ENCODE peak calls at places on chromosomes 13 and 19, in five cellular contexts. K is WTC11, R is HepG2, W is GM12878, U is A549. O is an unnamed sample.

GRCh38 chr19:401836-402535 is 7.0 kb downstream of the C2CD4C start:
- DNase-seq in R (no peak), U (no peak), W (no peak), K (no peak), O (no peak)

GRCh38 chr13:105937451-105937850 is 598.0 kb downstream of the EFNB2 start:
- DNase-seq in W (no peak), K (no peak), R (no peak), U (no peak), O (no peak)

GRCh38 chr19:45568732-45569131 is 15.9 kb downstream of the OPA3 start:
- DNase-seq in U (peak), R (no peak), K (no peak), W (no peak), O (no peak)

GRCh38 chr19:53991224-53992113 is at the start of gene CACNG6:
- DNase-seq in W (no peak), R (no peak), U (peak), K (peak), O (no peak)

GRCh38 chr13:79108914-79109643 is 297.0 kb downstream of the RBM26 start:
- DNase-seq in U (no peak), K (no peak), R (no peak), W (peak), O (no peak)

GRCh38 chr19:14375055-14375581 is 6.1 kb upstream of the ADGRE5 start:
- DNase-seq in W (no peak), K (no peak), U (no peak), R (no peak), O (no peak)

GRCh38 chr13:102838273-102838672 is 7.6 kb upstream of the ERCC5 start:
- DNase-seq in R (no peak), U (no peak), K (no peak), W (no peak), O (no peak)

GRCh38 chr19:52473655-52474350 is 20.4 kb downstream of the ZNF578 start:
- DNase-seq in W (no peak), U (no peak), R (no peak), K (no peak), O (no peak)

GRCh38 chr13:97342136-97342535 is 91.8 kb upstream of the RAP2A start:
- DNase-seq in R (no peak), U (no peak), W (no peak), K (no peak), O (no peak)

GRCh38 chr19:48511800-48512503 is at the start of gene LMTK3:
- DNase-seq in R (no peak), U (peak), W (no peak), K (peak), O (peak)

GRCh38 chr13:28401303-28402056 is 93.4 kb downstream of the FLT1 start:
- DNase-seq in K (no peak), U (no peak), R (no peak), W (peak), O (no peak)

GRCh38 chr13:98050041-98050466 is 92.8 kb upstream of the FARP1 start:
- DNase-seq in R (peak), W (no peak), K (no peak), U (no peak), O (no peak)

GRCh38 chr13:71499944-71500514 is 367.0 kb downstream of the DACH1 start:
- DNase-seq in U (no peak), K (no peak), R (no peak), W (no peak), O (no peak)

GRCh38 chr13:98853791-98854191 is 101.3 kb upstream of the SLC15A1 start:
- DNase-seq in W (peak), U (no peak), R (no peak), K (no peak), O (no peak)

GRCh38 chr19:2110822-2111221 is 14.1 kb downstream of the IZUMO4 start:
- DNase-seq in R (no peak), W (no peak), K (peak), U (no peak), O (no peak)

GRCh38 chr13:92900455-92900854 is 326.2 kb upstream of the GPC6 start:
- DNase-seq in W (no peak), U (no peak), R (no peak), K (no peak), O (no peak)

GRCh38 chr19:468587-469256 is 7.9 kb upstream of the SHC2 start:
- DNase-seq in W (no peak), U (no peak), K (no peak), R (no peak), O (no peak)

GRCh38 chr13:113562085-113562749 is 22.3 kb upstream of the TFDP1 start:
- DNase-seq in K (peak), U (peak), R (peak), W (no peak), O (peak)

GRCh38 chr13:58587183-58587582 is 955.6 kb downstream of the PCDH17 start:
- DNase-seq in K (no peak), R (no peak), U (no peak), W (peak), O (no peak)

GRCh38 chr19:41688098-41688497 is at the start of gene CEACAM7:
- DNase-seq in W (no peak), R (no peak), K (no peak), U (no peak), O (no peak)

GRCh38 chr13:28316129-28316528 is 177.8 kb downstream of the PAN3 start:
- DNase-seq in R (peak), W (no peak), K (no peak), U (no peak), O (no peak)

GRCh38 chr19:17394891-17395415 is 957 bp upstream of the CCDC194 start:
- DNase-seq in W (no peak), U (peak), R (no peak), K (peak), O (peak)
- TF ChIP-seq ESRRA in W (no peak), U (no peak), R (no peak), K (no peak), O (peak)

GRCh38 chr13:85864963-85865530 is 65.8 kb upstream of the SLITRK6 start:
- DNase-seq in R (peak), K (peak), U (no peak), W (no peak), O (peak)
- TF ChIP-seq ESRRA in R (no peak), K (no peak), U (no peak), W (no peak), O (no peak)

GRCh38 chr13:111256946-111257345 is 63.5 kb upstream of the TEX29 start:
- DNase-seq in K (no peak), R (no peak), W (no peak), U (no peak), O (no peak)
- TF ChIP-seq ESRRA in K (no peak), R (no peak), W (no peak), U (no peak), O (no peak)

DNA sequence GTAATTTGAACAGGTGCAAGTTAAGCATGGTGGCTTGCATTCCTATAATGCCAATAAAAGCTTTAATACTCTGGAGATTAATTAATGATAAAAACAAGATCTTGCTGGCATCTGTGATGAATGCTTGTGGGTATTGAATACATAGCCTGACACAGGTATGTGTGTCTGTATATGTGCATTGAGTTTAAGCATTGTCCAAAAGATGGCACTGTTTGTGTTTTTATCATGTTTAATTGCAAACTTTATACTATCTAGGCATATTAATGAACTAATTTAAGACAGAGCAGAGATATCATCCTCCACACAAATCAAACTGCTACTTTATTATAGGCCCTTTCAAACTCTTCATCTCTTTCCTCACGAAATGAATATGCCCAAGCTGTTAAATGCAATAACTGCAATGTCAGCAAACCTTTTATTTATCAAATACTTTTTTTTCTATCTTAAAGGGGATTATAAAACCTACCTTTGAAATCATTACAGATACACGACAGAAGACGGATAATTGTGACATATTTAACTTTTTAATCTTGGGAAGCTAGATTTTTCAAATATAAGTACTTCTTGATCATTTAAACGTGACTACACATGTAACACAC is 86.5 kb downstream of the TNFSF11 start:
- DNase-seq in R (no peak), W (no peak), K (no peak), U (no peak), O (no peak)
- TF ChIP-seq ESRRA in R (no peak), W (no peak), K (no peak), U (no peak), O (no peak)

GRCh38 chr19:50514346-50515167 is 844 bp upstream of the ASPDH start:
- DNase-seq in W (no peak), K (no peak), R (no peak), U (no peak), O (no peak)
- TF ChIP-seq ESRRA in W (no peak), K (no peak), R (no peak), U (no peak), O (no peak)

O was measured in K562.